ENCODE peak calls at places on chromosome 1, in six cellular contexts. E is heart left ventricle; A is IMR-90; L is right cardiac atrium; S is naive thymus-derived CD4-positive, alpha-beta T cell; T is ovary. P is an unnamed sample. For H3K4me1, the result is how much of the 10 kb centered on the place peaks cover.

GRCh38 chr1:90459570-90459969 is 257.5 kb downstream of the BARHL2 start:
- DNase-seq in S (no peak), A (no peak), T (no peak), L (no peak), E (no peak), P (no peak)

GRCh38 chr1:160836561-160836960 is 26.1 kb downstream of the CD244 start:
- DNase-seq in E (no peak), L (no peak), T (no peak), S (no peak), A (no peak), P (no peak)

GRCh38 chr1:205626216-205626615 is 5.6 kb downstream of the ELK4 start:
- DNase-seq in L (no peak), A (no peak), S (no peak), E (no peak), T (no peak), P (no peak)

GRCh38 chr1:177432897-177433296 is 262.1 kb downstream of the BRINP2 start:
- DNase-seq in A (peak), L (no peak), E (no peak), S (no peak), T (no peak), P (peak)

GRCh38 chr1:235122348-235122747 is 6.3 kb downstream of the TOMM20 start:
- DNase-seq in E (no peak), T (no peak), L (no peak), S (no peak), A (no peak), P (no peak)

GRCh38 chr1:44890007-44890406 is 47.0 kb upstream of the PTCH2 start:
- DNase-seq in T (no peak), L (no peak), A (no peak), S (no peak), E (no peak), P (peak)

GRCh38 chr1:56819393-56819899 is at the start of gene FYB2:
- DNase-seq in T (no peak), E (no peak), L (peak), A (no peak), S (no peak), P (no peak)

GRCh38 chr1:153122831-153123421 is 9.6 kb upstream of the SPRR2F start:
- DNase-seq in A (no peak), T (peak), L (no peak), S (no peak), E (no peak), P (peak)

GRCh38 chr1:107138767-107139445 is 1.9 kb upstream of the NTNG1 start:
- DNase-seq in S (no peak), L (no peak), A (peak), T (no peak), E (no peak), P (no peak)

GRCh38 chr1:207974146-207974545 is 63.2 kb upstream of the CD34 start:
- DNase-seq in S (no peak), T (no peak), A (no peak), L (no peak), E (no peak), P (no peak)

GRCh38 chr1:15152318-15153183 is 996 bp upstream of the TMEM51 start:
- DNase-seq in E (peak), L (peak), A (peak), T (peak), S (no peak), P (peak)

GRCh38 chr1:50348449-50349241 is 74.6 kb downstream of the DMRTA2 start:
- DNase-seq in T (peak), S (peak), A (peak), L (peak), E (peak), P (peak)

GRCh38 chr1:205585835-205586785 is 45.7 kb downstream of the ELK4 start:
- DNase-seq in T (no peak), L (no peak), A (no peak), E (no peak), S (no peak), P (no peak)

GRCh38 chr1:247576514-247576913 is 11.6 kb upstream of the OR2G2 start:
- DNase-seq in T (no peak), L (no peak), S (no peak), A (no peak), E (no peak), P (peak)

GRCh38 chr1:76075877-76076276 is 1.3 kb downstream of the ST6GALNAC3 start:
- DNase-seq in E (no peak), S (no peak), L (no peak), T (no peak), A (peak), P (no peak)

GRCh38 chr1:9426291-9426711 is 113.0 kb upstream of the SLC25A33 start:
- DNase-seq in E (no peak), L (no peak), T (no peak), A (no peak), S (peak), P (peak)

GRCh38 chr1:159786966-159787365 is 6.2 kb downstream of the DUSP23 start:
- DNase-seq in E (no peak), T (no peak), A (peak), S (no peak), L (peak), P (peak)

GRCh38 chr1:15088146-15089025 is 65.2 kb upstream of the TMEM51 start:
- DNase-seq in E (peak), L (no peak), S (no peak), T (peak), A (peak), P (no peak)

GRCh38 chr1:91891969-91892368 is 6.0 kb upstream of the TGFBR3 start:
- DNase-seq in A (peak), T (no peak), L (no peak), S (no peak), E (no peak), P (peak)

GRCh38 chr1:246934777-246935176 is 3.0 kb upstream of the AHCTF1 start:
- DNase-seq in S (no peak), A (no peak), E (no peak), L (no peak), T (no peak), P (no peak)

GRCh38 chr1:116111196-116112021 is at the start of gene MAB21L3:
- DNase-seq in A (no peak), L (no peak), E (no peak), S (no peak), T (no peak), P (peak)

GRCh38 chr1:43101061-43101460 is 71.0 kb downstream of the EBNA1BP2 start:
- DNase-seq in E (no peak), A (no peak), L (peak), S (no peak), T (no peak), P (no peak)

GRCh38 chr1:2163205-2163604 is 31.4 kb downstream of the FAAP20 start:
- DNase-seq in A (no peak), S (no peak), E (no peak), L (peak), T (no peak), P (no peak)

GRCh38 chr1:164470996-164471395 is 88.0 kb upstream of the PBX1 start:
- DNase-seq in E (no peak), T (no peak), A (no peak), S (no peak), L (no peak), P (no peak)

GRCh38 chr1:85178396-85178795 is 22.4 kb downstream of the SYDE2 start:
- DNase-seq in E (no peak), T (no peak), S (no peak), L (no peak), A (no peak), P (no peak)

GRCh38 chr1:235093685-235094592 is 34.7 kb downstream of the TOMM20 start:
- DNase-seq in A (peak), E (peak), T (peak), S (peak), L (peak), P (peak)

GRCh38 chr1:152967201-152967600 is 3.2 kb upstream of the SPRR4 start:
- DNase-seq in A (no peak), T (no peak), L (no peak), E (no peak), S (no peak), P (no peak)

GRCh38 chr1:25844485-25845337 is 14.5 kb downstream of the AUNIP start:
- DNase-seq in L (no peak), T (no peak), S (no peak), A (peak), E (no peak), P (no peak)

GRCh38 chr1:83850849-83851248 is 148.1 kb downstream of the TTLL7 start:
- DNase-seq in S (no peak), E (no peak), L (no peak), A (no peak), T (no peak), P (no peak)

GRCh38 chr1:41662656-41663437 is 178.4 kb upstream of the EDN2 start:
- DNase-seq in T (peak), E (peak), L (peak), S (no peak), A (peak), P (peak)

GRCh38 chr1:76763678-76764077 is 103.6 kb upstream of the ST6GALNAC5 start:
- DNase-seq in A (no peak), T (no peak), L (no peak), S (no peak), E (no peak), P (no peak)

GRCh38 chr1:12001249-12001917 is 17.9 kb upstream of the MIIP start:
- DNase-seq in S (peak), A (peak), E (no peak), T (peak), L (peak), P (peak)

GRCh38 chr1:184769241-184769640 is 14.6 kb upstream of the EDEM3 start:
- DNase-seq in L (no peak), E (no peak), S (no peak), A (no peak), T (no peak), P (no peak)

GRCh38 chr1:19377812-19378718 is 65.9 kb downstream of the SLC66A1 start:
- DNase-seq in A (no peak), S (no peak), L (peak), E (no peak), T (no peak), P (no peak)

GRCh38 chr1:202145325-202146140 is 996 bp upstream of the ARL8A start:
- DNase-seq in S (peak), T (no peak), E (no peak), L (no peak), A (no peak), P (no peak)

GRCh38 chr1:202144510-202145324 is at the start of gene ARL8A:
- DNase-seq in S (peak), E (peak), A (peak), T (peak), L (peak), P (peak)

GRCh38 chr1:202148391-202148790 is 3.9 kb upstream of the ARL8A start:
- DNase-seq in L (no peak), A (no peak), E (no peak), T (no peak), S (no peak), P (no peak)

GRCh38 chr1:202146993-202147392 is 2.5 kb upstream of the ARL8A start:
- DNase-seq in T (no peak), E (no peak), A (no peak), S (no peak), L (no peak), P (no peak)

DNA sequence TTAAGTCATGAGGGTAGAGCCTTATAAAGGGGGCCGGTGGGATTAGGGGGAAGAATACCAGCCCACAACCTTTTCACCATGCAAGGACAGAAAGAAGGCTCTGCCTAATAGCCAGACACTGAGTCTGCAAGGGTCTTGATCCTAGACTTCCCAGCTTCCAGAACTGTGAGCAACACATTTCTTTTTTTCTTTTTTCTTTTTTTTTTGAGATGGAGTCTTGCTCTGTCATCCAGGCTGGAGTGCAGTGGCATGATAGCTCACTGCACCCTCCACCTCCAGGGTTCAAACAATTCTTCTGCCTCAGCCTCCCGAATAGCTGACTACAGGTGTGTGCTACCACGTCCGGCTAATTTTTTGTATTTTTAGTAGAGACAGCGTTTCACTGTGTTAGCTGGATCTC is 1.7 kb upstream of the ARL8A start:
- DNase-seq in E (no peak), A (no peak), L (no peak), T (no peak), S (no peak), P (no peak)
- H3K4me1 ChIP-seq in E (under half), A (under half), L (under half), T (under half), S (under half), P (under half)

GRCh38 chr1:46768445-46768844 is 30.4 kb upstream of the CYP4B1 start:
- DNase-seq in E (no peak), S (no peak), L (no peak), T (no peak), A (no peak), P (no peak)

GRCh38 chr1:46772571-46772970 is 26.3 kb upstream of the CYP4B1 start:
- DNase-seq in T (no peak), A (no peak), E (no peak), S (no peak), L (peak), P (no peak)

GRCh38 chr1:46767649-46768282 is 31.1 kb upstream of the CYP4B1 start:
- DNase-seq in A (no peak), T (no peak), E (no peak), L (no peak), S (no peak), P (no peak)

GRCh38 chr1:46770541-46770940 is 28.3 kb upstream of the CYP4B1 start:
- DNase-seq in S (no peak), T (no peak), L (no peak), A (no peak), E (no peak), P (no peak)

DNA sequence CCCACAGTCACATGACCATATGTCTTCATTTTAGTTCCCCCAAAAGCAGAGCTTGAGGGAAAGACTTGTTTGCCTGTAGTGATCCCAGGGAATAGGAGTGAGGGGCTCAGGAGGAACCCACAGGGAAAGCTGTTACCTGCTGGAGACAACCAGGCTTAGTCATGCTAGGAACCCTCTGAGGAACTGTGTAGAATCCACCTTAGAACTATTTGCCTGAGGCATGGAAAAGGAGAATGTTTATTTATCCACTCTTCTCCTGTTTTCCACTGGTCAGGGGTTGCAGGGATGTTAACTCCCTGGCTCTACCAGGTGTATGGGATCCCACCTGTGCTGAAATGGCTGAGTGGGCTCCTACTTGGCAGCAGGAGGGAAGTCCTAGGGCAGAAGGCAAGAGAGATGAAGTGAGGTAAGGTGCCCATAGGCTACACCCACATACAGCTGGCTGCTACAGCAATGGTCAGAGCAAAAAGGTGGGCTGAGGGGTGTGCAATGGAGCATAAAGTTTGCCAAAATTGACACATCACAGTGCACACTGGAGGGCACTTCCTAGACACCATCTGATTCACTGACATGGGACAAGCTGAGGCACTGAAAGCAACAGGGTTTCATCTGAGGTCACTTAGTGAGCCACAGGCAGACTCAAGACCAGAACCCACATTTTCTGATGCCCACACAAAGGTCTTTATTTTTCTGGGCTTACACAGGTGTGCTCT is 29.7 kb upstream of the CYP4B1 start:
- DNase-seq in S (no peak), E (no peak), L (no peak), A (no peak), T (no peak), P (no peak)
- H3K27ac ChIP-seq in S (no peak), E (no peak), L (no peak), A (no peak), T (no peak), P (no peak)

GRCh38 chr1:21337931-21338567 is 47.8 kb upstream of the ECE1 start:
- DNase-seq in L (peak), T (peak), A (peak), E (peak), S (no peak), P (no peak)

GRCh38 chr1:21340230-21340564 is 49.9 kb upstream of the ECE1 start:
- DNase-seq in E (no peak), S (no peak), A (no peak), L (peak), T (no peak), P (no peak)

GRCh38 chr1:21339402-21340229 is 49.4 kb upstream of the ECE1 start:
- DNase-seq in T (no peak), L (peak), A (no peak), S (no peak), E (no peak), P (no peak)

GRCh38 chr1:21337459-21337930 is 47.2 kb upstream of the ECE1 start:
- DNase-seq in S (no peak), L (no peak), T (no peak), E (no peak), A (no peak), P (no peak)

GRCh38 chr1:21338568-21339401 is 48.5 kb upstream of the ECE1 start:
- DNase-seq in S (no peak), T (peak), L (peak), A (peak), E (peak), P (no peak)
- H3K4me1 ChIP-seq in S (under half), T (half or more), L (under half), A (half or more), E (half or more), P (under half)

GRCh38 chr1:27564710-27565649 is 39.0 kb downstream of the AHDC1 start:
- DNase-seq in A (no peak), E (peak), T (peak), S (no peak), L (peak), P (no peak)

GRCh38 chr1:27568247-27569087 is 35.5 kb downstream of the AHDC1 start:
- DNase-seq in T (peak), A (peak), E (peak), S (peak), L (peak), P (peak)

GRCh38 chr1:27567931-27568246 is 36.1 kb downstream of the AHDC1 start:
- DNase-seq in T (no peak), S (no peak), E (no peak), A (no peak), L (peak), P (no peak)

GRCh38 chr1:27567183-27567526 is 36.8 kb downstream of the AHDC1 start:
- DNase-seq in E (no peak), T (no peak), L (no peak), S (no peak), A (no peak), P (no peak)

DNA sequence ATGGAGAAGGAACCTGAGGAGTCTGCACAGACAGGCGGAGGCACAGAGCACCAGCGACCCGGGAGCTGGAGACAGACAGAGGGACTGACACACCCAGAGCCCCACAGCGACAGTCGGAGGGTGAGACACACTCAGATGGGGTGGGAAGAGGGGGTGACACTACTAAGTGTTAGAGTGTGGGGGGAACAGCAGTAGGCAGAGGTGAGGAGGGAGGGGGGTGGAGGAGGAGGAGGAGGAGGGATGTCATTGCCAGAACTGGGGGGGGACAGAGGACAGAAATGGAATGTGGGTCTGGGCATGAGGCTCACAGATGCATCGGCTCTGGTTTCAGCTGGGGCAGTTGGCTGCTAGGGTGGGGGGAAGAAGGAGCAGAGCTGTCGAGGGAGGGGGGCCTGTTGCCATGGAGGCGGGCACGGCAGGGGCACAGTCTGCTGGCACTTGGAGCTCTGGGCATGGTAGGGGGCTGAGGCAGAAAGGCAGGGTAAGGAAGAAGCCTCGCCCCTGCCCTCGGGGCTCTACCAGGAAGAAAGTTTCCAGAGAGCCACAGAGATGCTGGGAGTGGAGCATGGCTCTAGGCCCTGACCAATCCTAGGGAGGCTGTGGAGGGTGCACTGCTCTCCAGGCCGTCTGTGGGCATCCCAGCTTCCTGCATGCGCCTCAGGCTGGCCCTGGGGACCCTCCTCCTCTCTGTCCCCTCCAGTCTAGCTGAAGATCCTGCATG is 37.3 kb downstream of the AHDC1 start:
- DNase-seq in S (no peak), T (peak), A (no peak), E (no peak), L (peak), P (no peak)
- H3K27ac ChIP-seq in S (no peak), T (peak), A (no peak), E (peak), L (peak), P (peak)

GRCh38 chr1:36122463-36123025 is 2.5 kb downstream of the COL8A2 start:
- DNase-seq in A (no peak), S (no peak), E (no peak), L (no peak), T (no peak), P (no peak)
- H3K4me1 ChIP-seq in A (under half), S (under half), E (under half), L (under half), T (under half), P (under half)

GRCh38 chr1:155466996-155467395 is 95.6 kb downstream of the ASH1L start:
- DNase-seq in E (no peak), S (no peak), A (peak), L (no peak), T (no peak), P (peak)
- H3K27ac ChIP-seq in E (peak), S (peak), A (no peak), L (no peak), T (no peak), P (no peak)

GRCh38 chr1:203477748-203478147 is 2.1 kb downstream of the PRELP start:
- DNase-seq in S (no peak), E (no peak), A (no peak), T (no peak), L (no peak), P (no peak)

GRCh38 chr1:203479646-203480045 is 4.0 kb downstream of the PRELP start:
- DNase-seq in E (no peak), T (no peak), S (no peak), L (no peak), A (peak), P (no peak)

GRCh38 chr1:203478231-203478630 is 2.6 kb downstream of the PRELP start:
- DNase-seq in S (no peak), T (no peak), E (no peak), L (no peak), A (no peak), P (no peak)

GRCh38 chr1:203480084-203480483 is 4.5 kb downstream of the PRELP start:
- DNase-seq in L (no peak), S (no peak), E (no peak), T (no peak), A (peak), P (peak)

DNA sequence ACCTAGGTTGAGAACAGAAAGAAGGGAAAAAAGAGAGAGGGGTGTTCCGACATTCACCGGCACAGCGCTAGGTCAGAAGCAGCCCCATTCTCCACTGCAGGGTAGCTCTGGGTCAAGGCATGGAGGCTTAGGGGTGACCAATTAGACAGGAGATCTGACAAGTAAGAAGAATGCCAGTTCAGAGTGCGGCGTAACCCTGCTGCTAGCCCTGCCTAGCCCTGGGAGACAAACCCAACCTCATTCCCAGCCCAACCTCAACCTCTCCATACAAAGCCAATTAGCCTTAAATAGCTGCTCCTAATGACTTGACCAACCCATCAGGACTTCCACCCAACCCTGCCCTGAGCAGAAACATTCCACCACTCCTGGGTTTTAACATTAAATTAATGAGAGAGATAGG is 3.4 kb downstream of the PRELP start:
- DNase-seq in S (no peak), E (no peak), L (no peak), A (no peak), T (no peak), P (no peak)
- H3K4me1 ChIP-seq in S (under half), E (under half), L (under half), A (under half), T (under half), P (under half)